ENCODE peak calls at places on chromosomes 11 and 22, in ten cellular contexts. W, I, Q, E, F, M, J, A, Z and Y are unnamed samples.
A peak's percentile ranks its signal among the peaks of the same experiment; 100 is the strongest.

GRCh38 chr11:119359365-119360229 is 13.1 kb upstream of the MFRP start:
- DNase-seq in W (no peak), I (no peak), Q (peak; percentile 61), E (no peak), F (no peak), M (peak; percentile 49), J (no peak), A (no peak), Z (no peak), Y (no peak)

GRCh38 chr11:120337133-120337895 is 1.1 kb downstream of the ARHGEF12 start:
- DNase-seq in W (no peak), I (no peak), Q (peak; percentile 21), E (peak; percentile 42), F (peak; percentile 47), M (peak; percentile 41), J (peak; percentile 80), A (no peak), Z (no peak), Y (no peak)

GRCh38 chr11:70581991-70582885 is 183.9 kb downstream of the CTTN start:
- DNase-seq in W (no peak), I (no peak), Q (no peak), E (no peak), F (no peak), M (no peak), J (no peak), A (no peak), Z (no peak), Y (no peak)

GRCh38 chr11:72578991-72579815 is 95.0 kb downstream of the PDE2A start:
- DNase-seq in W (no peak), I (no peak), Q (no peak), E (no peak), F (no peak), M (no peak), J (no peak), A (no peak), Z (no peak), Y (no peak)

GRCh38 chr11:75270896-75271415 is 30.4 kb downstream of the TPBGL start:
- DNase-seq in W (no peak), I (no peak), Q (peak; percentile 51), E (peak; percentile 32), F (peak; percentile 47), M (peak; percentile 63), J (peak; percentile 8), A (no peak), Z (no peak), Y (no peak)

GRCh38 chr22:39472570-39473556 is 16.1 kb downstream of the MGAT3 start:
- DNase-seq in W (no peak), I (no peak), Q (peak; percentile 84), E (peak; percentile 58), F (no peak), M (no peak), J (no peak), A (no peak), Z (peak; percentile 70), Y (no peak)

GRCh38 chr11:64787526-64788320 is 9.4 kb upstream of the SF1 start:
- DNase-seq in W (no peak), I (peak; percentile 65), Q (peak; percentile 63), E (peak; percentile 64), F (peak; percentile 55), M (peak; percentile 64), J (no peak), A (no peak), Z (peak; percentile 78), Y (no peak)

GRCh38 chr11:68503792-68504191 is 43.2 kb downstream of the PPP6R3 start:
- DNase-seq in W (no peak), I (no peak), Q (no peak), E (no peak), F (no peak), M (no peak), J (no peak), A (no peak), Z (no peak), Y (no peak)

DNA sequence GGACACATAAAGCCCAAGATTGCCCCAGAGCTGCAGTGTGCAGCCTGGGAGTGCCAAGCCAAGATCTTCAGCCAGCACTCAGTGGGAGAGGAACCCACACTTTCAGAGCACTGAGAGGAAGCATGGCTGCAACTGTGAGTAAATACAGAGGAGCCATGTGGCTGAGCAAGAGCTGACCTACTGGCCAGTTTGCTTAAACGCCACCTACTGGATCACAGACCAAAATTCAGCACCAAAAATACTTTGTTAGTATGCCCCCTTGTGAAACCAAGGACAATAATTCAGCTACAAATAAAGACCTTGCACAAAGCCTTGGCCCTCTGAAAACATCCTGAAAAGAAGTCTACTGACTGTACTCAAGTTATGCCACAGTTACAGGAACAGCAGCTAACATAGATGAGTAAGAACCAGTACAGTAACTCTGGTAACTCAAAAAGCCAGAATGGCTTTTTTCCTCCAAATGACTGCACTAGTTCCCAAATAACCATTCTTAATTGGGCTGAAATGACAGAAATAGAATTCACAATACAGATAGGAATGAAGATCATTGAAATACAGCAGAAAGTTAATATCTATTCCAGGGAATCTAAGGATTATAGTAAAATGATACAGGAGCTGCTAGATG is 10.1 kb upstream of the OR4A15 start:
- DNase-seq in W (no peak), I (no peak), Q (peak; percentile 11), E (no peak), F (peak; percentile 23), M (peak; percentile 31), J (no peak), A (no peak), Z (no peak), Y (no peak)
- TF ChIP-seq CTCF in W (no peak), I (no peak), Q (peak; percentile 67), E (no peak), F (peak; percentile 53), M (peak; percentile 63), J (no peak), A (no peak), Z (no peak), Y (no peak)

GRCh38 chr11:44464741-44465140 is 100.7 kb upstream of the CD82 start:
- DNase-seq in W (no peak), I (no peak), Q (peak; percentile 35), E (peak; percentile 3), F (no peak), M (peak; percentile 37), J (no peak), A (no peak), Z (no peak), Y (no peak)
- TF ChIP-seq CTCF in W (no peak), I (peak; percentile 30), Q (peak; percentile 59), E (no peak), F (peak; percentile 32), M (peak; percentile 38), J (no peak), A (no peak), Z (no peak), Y (peak; percentile 36)

GRCh38 chr22:46149998-46150549 is at the start of gene PPARA:
- DNase-seq in W (no peak), I (peak; percentile 67), Q (peak; percentile 83), E (peak; percentile 74), F (peak; percentile 59), M (peak; percentile 69), J (peak; percentile 92), A (peak; percentile 92), Z (peak; percentile 93), Y (peak; percentile 81)

GRCh38 chr22:46149493-46149997 is 781 bp upstream of the PPARA start:
- DNase-seq in W (no peak), I (no peak), Q (peak; percentile 10), E (peak; percentile 10), F (no peak), M (no peak), J (peak; percentile 87), A (peak; percentile 84), Z (peak; percentile 57), Y (no peak)

GRCh38 chr22:46148336-46148735 is 2.0 kb upstream of the PPARA start:
- DNase-seq in W (no peak), I (no peak), Q (no peak), E (no peak), F (no peak), M (no peak), J (no peak), A (no peak), Z (no peak), Y (no peak)

GRCh38 chr22:46148885-46149492 is 1.3 kb upstream of the PPARA start:
- DNase-seq in W (no peak), I (no peak), Q (no peak), E (no peak), F (no peak), M (no peak), J (no peak), A (no peak), Z (no peak), Y (no peak)

DNA sequence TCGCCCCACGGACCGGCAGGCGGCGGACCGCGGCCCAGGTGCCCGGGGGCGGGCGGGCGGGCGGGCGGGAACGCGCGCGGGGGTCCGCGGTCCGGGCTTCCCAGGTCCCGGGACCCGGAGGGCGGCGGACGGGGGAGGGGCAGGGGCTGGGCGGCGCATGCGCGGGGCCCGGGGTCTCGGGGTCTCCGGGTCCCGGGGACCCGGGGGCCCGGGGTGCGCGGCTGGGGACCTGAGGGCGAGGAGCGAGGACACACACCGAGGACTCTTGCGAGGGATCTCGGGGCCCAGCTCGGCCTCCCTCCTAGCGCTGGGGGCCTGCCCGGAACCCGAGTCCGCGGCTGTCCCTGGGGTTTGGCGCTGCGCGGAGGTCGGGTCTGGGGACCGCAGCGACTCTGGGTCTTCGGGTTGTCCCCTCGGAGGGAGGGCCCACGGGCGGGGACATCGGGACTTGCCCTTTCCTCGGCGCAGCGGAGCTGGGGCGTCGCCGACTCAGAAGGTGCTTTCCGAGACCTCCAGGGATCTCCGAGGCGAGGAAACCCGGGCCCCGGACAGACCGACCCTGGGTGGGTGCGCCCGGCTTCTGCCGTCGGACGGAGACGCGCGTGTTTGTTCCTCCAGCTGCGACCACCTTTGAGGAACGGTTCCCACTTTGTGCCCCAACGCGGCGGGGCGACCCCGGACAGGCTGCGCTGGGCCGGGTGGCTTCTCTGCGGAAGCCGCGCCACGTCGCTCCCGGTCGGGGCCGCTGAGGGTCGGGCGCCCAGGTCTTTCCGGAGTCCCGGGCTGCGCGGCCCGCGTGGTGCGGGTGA is 493 bp downstream of the PPARA start:
- DNase-seq in W (no peak), I (peak; percentile 26), Q (peak; percentile 13), E (no peak), F (no peak), M (no peak), J (no peak), A (peak; percentile 84), Z (peak; percentile 44), Y (peak; percentile 75)
- TF ChIP-seq CTCF in W (no peak), I (no peak), Q (no peak), E (no peak), F (no peak), M (no peak), J (no peak), A (no peak), Z (no peak), Y (no peak)

GRCh38 chr22:37951305-37951704 is 2.1 kb downstream of the C22orf23 start:
- DNase-seq in W (no peak), I (no peak), Q (no peak), E (peak; percentile 25), F (peak; percentile 36), M (no peak), J (no peak), A (no peak), Z (no peak), Y (no peak)

GRCh38 chr22:37953062-37953436 is 352 bp downstream of the C22orf23 start:
- DNase-seq in W (no peak), I (no peak), Q (no peak), E (no peak), F (no peak), M (no peak), J (no peak), A (no peak), Z (peak; percentile 9), Y (no peak)

GRCh38 chr22:37959231-37959825 is 5.8 kb downstream of the POLR2F start:
- DNase-seq in W (no peak), I (no peak), Q (no peak), E (no peak), F (no peak), M (no peak), J (no peak), A (no peak), Z (no peak), Y (no peak)

GRCh38 chr22:37957232-37957631 is 3.7 kb downstream of the POLR2F start:
- DNase-seq in W (no peak), I (no peak), Q (no peak), E (no peak), F (no peak), M (no peak), J (no peak), A (no peak), Z (no peak), Y (no peak)

GRCh38 chr22:37953437-37954179 is at the start of the genes C22orf23 and POLR2F:
- DNase-seq in W (peak; percentile 58), I (peak; percentile 98), Q (peak; percentile 97), E (peak; percentile 96), F (peak; percentile 96), M (peak; percentile 95), J (peak; percentile 94), A (peak; percentile 98), Z (peak; percentile 93), Y (peak; percentile 95)
- TF ChIP-seq CTCF in W (no peak), I (no peak), Q (peak; percentile 22), E (no peak), F (no peak), M (no peak), J (no peak), A (no peak), Z (peak; percentile 15), Y (no peak)